ENCODE peak calls at places on chromosomes 5 and 9, in six cellular contexts. W, D, M, R, G and Y are unnamed samples.

GRCh38 chr5:126267435-126267834 is 155.8 kb upstream of the GRAMD2B start:
- DNase-seq in W (no peak), D (peak), M (no peak), R (no peak), G (no peak), Y (peak)

GRCh38 chr9:2142212-2142611 is 127.1 kb downstream of the SMARCA2 start:
- DNase-seq in W (no peak), D (no peak), M (no peak), R (no peak), G (no peak), Y (no peak)

GRCh38 chr5:20476016-20476415 is 488.0 kb upstream of the CDH18 start:
- DNase-seq in W (peak), D (no peak), M (no peak), R (no peak), G (no peak), Y (no peak)

GRCh38 chr5:32168460-32169033 is 5.6 kb downstream of the GOLPH3 start:
- DNase-seq in W (no peak), D (no peak), M (no peak), R (no peak), G (peak), Y (no peak)

GRCh38 chr9:77386187-77386586 is 208.9 kb downstream of the VPS13A start:
- DNase-seq in W (peak), D (no peak), M (no peak), R (no peak), G (peak), Y (no peak)

GRCh38 chr5:6704361-6704851 is 8.8 kb upstream of the TENT4A start:
- DNase-seq in W (peak), D (peak), M (no peak), R (no peak), G (peak), Y (peak)

GRCh38 chr5:65199988-65200668 is 281.6 kb downstream of the ADAMTS6 start:
- DNase-seq in W (peak), D (no peak), M (no peak), R (no peak), G (peak), Y (peak)

GRCh38 chr5:1312993-1313833 is 18.3 kb upstream of the TERT start:
- DNase-seq in W (peak), D (peak), M (peak), R (peak), G (no peak), Y (peak)

GRCh38 chr5:121993191-121993590 is 31.4 kb downstream of the SRFBP1 start:
- DNase-seq in W (no peak), D (no peak), M (no peak), R (no peak), G (no peak), Y (no peak)

GRCh38 chr9:21316860-21317259 is 11.7 kb upstream of the IFNA5 start:
- DNase-seq in W (no peak), D (no peak), M (no peak), R (no peak), G (no peak), Y (no peak)

GRCh38 chr9:70127540-70128416 is 84.1 kb downstream of the MAMDC2 start:
- DNase-seq in W (no peak), D (no peak), M (no peak), R (no peak), G (no peak), Y (no peak)

GRCh38 chr9:130333041-130334040 is 67.8 kb downstream of the HMCN2 start:
- DNase-seq in W (no peak), D (no peak), M (peak), R (no peak), G (peak), Y (no peak)

GRCh38 chr5:94522099-94522498 is 96.3 kb downstream of the KIAA0825 start:
- DNase-seq in W (no peak), D (no peak), M (no peak), R (no peak), G (no peak), Y (no peak)

GRCh38 chr5:167290478-167290877 is 1001.0 kb upstream of the WWC1 start:
- DNase-seq in W (no peak), D (no peak), M (no peak), R (no peak), G (no peak), Y (no peak)

GRCh38 chr9:131382850-131383729 is 10.8 kb upstream of the PRRC2B start:
- DNase-seq in W (peak), D (no peak), M (no peak), R (peak), G (peak), Y (peak)

GRCh38 chr5:32325067-32325466 is 12.3 kb upstream of the MTMR12 start:
- DNase-seq in W (no peak), D (no peak), M (no peak), R (no peak), G (peak), Y (no peak)

GRCh38 chr5:158599132-158599531 is 500.6 kb downstream of the EBF1 start:
- DNase-seq in W (no peak), D (no peak), M (no peak), R (no peak), G (peak), Y (peak)

GRCh38 chr9:2765250-2765880 is 48.1 kb downstream of the KCNV2 start:
- DNase-seq in W (no peak), D (no peak), M (peak), R (no peak), G (no peak), Y (no peak)

GRCh38 chr9:15606667-15607472 is 54.0 kb downstream of the CCDC171 start:
- DNase-seq in W (peak), D (no peak), M (peak), R (no peak), G (peak), Y (no peak)

GRCh38 chr5:35089688-35090314 is 42.1 kb upstream of the AGXT2 start:
- DNase-seq in W (peak), D (peak), M (peak), R (peak), G (peak), Y (peak)